ENCODE peak calls at places on chromosome 19, in ten cellular contexts. X is T-helper 17 cell, O is tibial nerve, L is left ventricle myocardium inferior, R is iris pigment epithelial cell, I is EL, F is AG04449, T is C1 segment of cervical spinal cord, B is NCI-H2107, A is globus pallidus. N is an unnamed sample.

GRCh38 chr19:39195755-39196154 is 1.0 kb upstream of the NCCRP1 start:
- DNase-seq in X (no peak), O (no peak), L (no peak), R (no peak), I (no peak), F (no peak), T (no peak), B (no peak), A (no peak), N (no peak)

GRCh38 chr19:11463391-11463790 is 17.5 kb downstream of the ELAVL3 start:
- DNase-seq in X (no peak), O (no peak), L (no peak), R (no peak), I (no peak), F (no peak), T (no peak), B (no peak), A (no peak), N (no peak)

GRCh38 chr19:4297901-4298771 is 4.1 kb downstream of the TMIGD2 start:
- DNase-seq in X (no peak), O (no peak), L (no peak), R (peak), I (no peak), F (no peak), T (no peak), B (no peak), A (no peak), N (no peak)

GRCh38 chr19:16168465-16169081 is 4.8 kb downstream of the CIB3 start:
- DNase-seq in X (no peak), O (no peak), L (no peak), R (peak), I (no peak), F (no peak), T (no peak), B (no peak), A (no peak), N (no peak)

GRCh38 chr19:46000497-46001246 is 5.4 kb downstream of the CCDC61 start:
- DNase-seq in X (peak), O (no peak), L (peak), R (peak), I (no peak), F (no peak), T (peak), B (no peak), A (peak), N (no peak)

GRCh38 chr19:45905016-45905415 is 2.6 kb upstream of the MYPOP start:
- DNase-seq in X (no peak), O (no peak), L (no peak), R (no peak), I (no peak), F (no peak), T (no peak), B (no peak), A (no peak), N (no peak)

GRCh38 chr19:45564131-45564780 is 20.3 kb downstream of the OPA3 start:
- DNase-seq in X (no peak), O (no peak), L (no peak), R (no peak), I (no peak), F (no peak), T (no peak), B (no peak), A (no peak), N (no peak)

GRCh38 chr19:49588370-49589122 is 2.4 kb upstream of the PRR12 start:
- DNase-seq in X (no peak), O (no peak), L (no peak), R (no peak), I (no peak), F (no peak), T (no peak), B (no peak), A (no peak), N (no peak)

GRCh38 chr19:2302319-2303208 is 5.4 kb downstream of the LINGO3 start:
- DNase-seq in X (no peak), O (no peak), L (peak), R (peak), I (peak), F (no peak), T (no peak), B (no peak), A (peak), N (peak)

GRCh38 chr19:45814851-45815481 is at the start of gene RSPH6A:
- DNase-seq in X (no peak), O (no peak), L (no peak), R (no peak), I (no peak), F (no peak), T (no peak), B (no peak), A (no peak), N (no peak)

GRCh38 chr19:990119-990571 is 6.0 kb downstream of the WDR18 start:
- DNase-seq in X (no peak), O (no peak), L (no peak), R (no peak), I (no peak), F (no peak), T (no peak), B (no peak), A (no peak), N (no peak)

GRCh38 chr19:47356900-47357299 is 7.8 kb downstream of the DHX34 start:
- DNase-seq in X (no peak), O (no peak), L (no peak), R (no peak), I (no peak), F (no peak), T (no peak), B (no peak), A (no peak), N (no peak)

GRCh38 chr19:2577722-2578335 is 101.9 kb downstream of the GADD45B start:
- DNase-seq in X (no peak), O (no peak), L (no peak), R (no peak), I (no peak), F (no peak), T (no peak), B (no peak), A (no peak), N (no peak)

N was measured in AG08396.